ENCODE peak calls at places on chromosomes 3 and 15, in six cellular contexts. S is NCI-H2081 treated with DMSO at 0.1 percent for 48 hours; I is activated T-cell treated with anti-CD3 and anti-CD28 coated beads for 24 hours; M is activated T-helper 1 cell treated with anti-CD3 and anti-CD28 coated beads, Interleukin-2, amount 50 U/mL, for 16 hours; G is immature natural killer cell; E is ovary. H is an unnamed sample.

GRCh38 chr15:39140060-39140604 is 440.7 kb upstream of the THBS1 start:
- DNase-seq in S (no peak), I (no peak), M (no peak), G (no peak), E (no peak), H (no peak)

GRCh38 chr15:41462396-41462795 is 31.3 kb upstream of the ITPKA start:
- DNase-seq in S (no peak), I (no peak), M (no peak), G (no peak), E (no peak), H (no peak)

GRCh38 chr3:8560608-8561007 is 59.0 kb downstream of the LMCD1 start:
- DNase-seq in S (no peak), I (no peak), M (no peak), G (no peak), E (no peak), H (no peak)

GRCh38 chr3:158710601-158711000 is 21.7 kb downstream of the RARRES1 start:
- DNase-seq in S (no peak), I (no peak), M (no peak), G (no peak), E (no peak), H (no peak)

GRCh38 chr3:97510795-97511194 is 253.8 kb upstream of the ARL6 start:
- DNase-seq in S (no peak), I (no peak), M (no peak), G (no peak), E (no peak), H (no peak)

GRCh38 chr15:64816452-64816851 is 9.0 kb downstream of the PIF1 start:
- DNase-seq in S (no peak), I (no peak), M (no peak), G (no peak), E (no peak), H (no peak)

GRCh38 chr3:122925756-122926155 is 101.8 kb downstream of the SEMA5B start:
- DNase-seq in S (no peak), I (no peak), M (no peak), G (no peak), E (no peak), H (no peak)

GRCh38 chr3:152657002-152657400 is 177.9 kb upstream of the P2RY1 start:
- DNase-seq in S (no peak), I (no peak), M (no peak), G (no peak), E (no peak), H (no peak)

GRCh38 chr15:84859143-84859542 is 25.3 kb upstream of the SLC28A1 start:
- DNase-seq in S (no peak), I (no peak), M (no peak), G (no peak), E (no peak), H (no peak)

GRCh38 chr3:930866-931265 is 162.0 kb upstream of the CNTN6 start:
- DNase-seq in S (no peak), I (no peak), M (no peak), G (no peak), E (no peak), H (no peak)

GRCh38 chr3:175082631-175083030 is 223.5 kb downstream of the NAALADL2 start:
- DNase-seq in S (peak; percentile 53), I (no peak), M (no peak), G (no peak), E (no peak), H (no peak)

GRCh38 chr3:72820405-72820804 is 27.8 kb downstream of the SHQ1 start:
- DNase-seq in S (no peak), I (no peak), M (no peak), G (no peak), E (peak; percentile 29), H (no peak)

GRCh38 chr15:28977377-28978010 is 91.7 kb downstream of the APBA2 start:
- DNase-seq in S (no peak), I (no peak), M (no peak), G (no peak), E (no peak), H (no peak)

GRCh38 chr3:186909078-186909853 is 21.1 kb upstream of the ST6GAL1 start:
- DNase-seq in S (no peak), I (peak; percentile 55), M (peak; percentile 70), G (peak; percentile 88), E (no peak), H (no peak)

GRCh38 chr3:120622870-120623718 is 27.0 kb downstream of the NDUFB4 start:
- DNase-seq in S (no peak), I (no peak), M (no peak), G (peak; percentile 7), E (no peak), H (no peak)

GRCh38 chr3:8972614-8973013 is 9.3 kb upstream of the RAD18 start:
- DNase-seq in S (no peak), I (no peak), M (no peak), G (no peak), E (no peak), H (no peak)

GRCh38 chr3:9949115-9949514 is 3.1 kb downstream of the PRRT3 start:
- DNase-seq in S (no peak), I (no peak), M (no peak), G (no peak), E (no peak), H (no peak)

GRCh38 chr3:59519094-59519493 is 469.3 kb upstream of the CFAP20DC start:
- DNase-seq in S (no peak), I (no peak), M (no peak), G (no peak), E (no peak), H (no peak)

GRCh38 chr15:25742421-25743159 is 120.5 kb downstream of the ATP10A start:
- DNase-seq in S (no peak), I (no peak), M (no peak), G (no peak), E (no peak), H (no peak)

GRCh38 chr15:64237677-64238076 is 74.9 kb upstream of the PPIB start:
- DNase-seq in S (no peak), I (no peak), M (no peak), G (no peak), E (no peak), H (no peak)